ENCODE peak calls at places on chromosome 9, in five cellular contexts. Z is AG10803, B is Karpas-422, D is AG04449, H is cardiac fibroblast. F is an unnamed sample.

GRCh38 chr9:108676344-108676743 is 179.4 kb downstream of the ACTL7B start:
- DNase-seq in Z (no peak), B (no peak), D (no peak), H (no peak), F (no peak)

GRCh38 chr9:33129886-33130284 is 37.3 kb downstream of the B4GALT1 start:
- DNase-seq in Z (no peak), B (no peak), D (no peak), H (no peak), F (no peak)

GRCh38 chr9:18890372-18890771 is 142.6 kb downstream of the SAXO1 start:
- DNase-seq in Z (peak; percentile 53), B (no peak), D (no peak), H (peak; percentile 69), F (no peak)

GRCh38 chr9:94250456-94250855 is 8.6 kb upstream of the ZNF169 start:
- DNase-seq in Z (no peak), B (no peak), D (no peak), H (no peak), F (no peak)

GRCh38 chr9:122216138-122216797 is 12.5 kb downstream of the LHX6 start:
- DNase-seq in Z (no peak), B (no peak), D (no peak), H (no peak), F (no peak)

GRCh38 chr9:84671651-84672467 is 2.3 kb downstream of the NTRK2 start:
- DNase-seq in Z (no peak), B (no peak), D (no peak), H (no peak), F (no peak)

GRCh38 chr9:1117439-1117838 is 67.3 kb downstream of the DMRT2 start:
- DNase-seq in Z (no peak), B (no peak), D (no peak), H (no peak), F (no peak)

GRCh38 chr9:89319015-89319905 is 960 bp downstream of the SECISBP2 start:
- DNase-seq in Z (no peak), B (peak; percentile 61), D (no peak), H (no peak), F (no peak)

GRCh38 chr9:80157128-80157527 is 585.4 kb downstream of the TLE4 start:
- DNase-seq in Z (no peak), B (no peak), D (no peak), H (no peak), F (no peak)

GRCh38 chr9:125854553-125855275 is 107.5 kb downstream of the PBX3 start:
- DNase-seq in Z (no peak), B (no peak), D (no peak), H (peak; percentile 13), F (peak; percentile 49)

GRCh38 chr9:84271004-84271886 is 69.3 kb downstream of the SLC28A3 start:
- DNase-seq in Z (peak; percentile 64), B (peak; percentile 75), D (peak; percentile 9), H (peak; percentile 84), F (no peak)

GRCh38 chr9:107739601-107740082 is 250.1 kb upstream of the KLF4 start:
- DNase-seq in Z (peak; percentile 45), B (no peak), D (no peak), H (no peak), F (no peak)

GRCh38 chr9:84296146-84296843 is 44.3 kb downstream of the SLC28A3 start:
- DNase-seq in Z (peak; percentile 71), B (no peak), D (peak; percentile 59), H (peak; percentile 80), F (no peak)

GRCh38 chr9:81635526-81636279 is 53.6 kb downstream of the TLE1 start:
- DNase-seq in Z (peak; percentile 80), B (no peak), D (no peak), H (no peak), F (peak; percentile 79)

GRCh38 chr9:133396952-133397351 is 20.8 kb downstream of the STKLD1 start:
- DNase-seq in Z (no peak), B (peak; percentile 53), D (no peak), H (peak; percentile 15), F (no peak)

GRCh38 chr9:70220216-70220615 is 38.6 kb upstream of the SMC5 start:
- DNase-seq in Z (peak; percentile 18), B (no peak), D (peak; percentile 17), H (no peak), F (peak; percentile 12)

GRCh38 chr9:94533155-94533554 is 21.7 kb upstream of the PCAT7 start:
- DNase-seq in Z (no peak), B (no peak), D (no peak), H (no peak), F (no peak)

GRCh38 chr9:97861148-97861475 is 8.1 kb downstream of the FOXE1 start:
- DNase-seq in Z (no peak), B (no peak), D (no peak), H (no peak), F (no peak)

GRCh38 chr9:110180713-110181434 is 27.1 kb downstream of the C9orf152 start:
- DNase-seq in Z (no peak), B (no peak), D (peak; percentile 14), H (peak; percentile 82), F (peak; percentile 33)

GRCh38 chr9:29044959-29045358 is 1471.7 kb upstream of the C9orf72 start:
- DNase-seq in Z (no peak), B (no peak), D (no peak), H (peak; percentile 51), F (no peak)

GRCh38 chr9:87497604-87498045 is at the start of gene DAPK1:
- DNase-seq in Z (no peak), B (no peak), D (no peak), H (peak; percentile 33), F (no peak)

GRCh38 chr9:3511537-3511936 is 14.3 kb downstream of the RFX3 start:
- DNase-seq in Z (no peak), B (no peak), D (no peak), H (no peak), F (no peak)

GRCh38 chr9:84620338-84620737 is 49.2 kb upstream of the NTRK2 start:
- DNase-seq in Z (no peak), B (no peak), D (no peak), H (no peak), F (no peak)

GRCh38 chr9:91151014-91151740 is 210.5 kb downstream of the AUH start:
- DNase-seq in Z (peak; percentile 97), B (no peak), D (peak; percentile 97), H (peak; percentile 74), F (peak; percentile 97)

GRCh38 chr9:131095666-131096489 is 453 bp upstream of the AIF1L start:
- DNase-seq in Z (no peak), B (no peak), D (no peak), H (no peak), F (no peak)
- H3K4me3 ChIP-seq in Z (no peak overlapping the region), B (no peak overlapping the region), D (no peak overlapping the region), H (no peak overlapping the region), F (no peak overlapping the region)

GRCh38 chr9:136058152-136058483 is 37.0 kb downstream of the NACC2 start:
- DNase-seq in Z (no peak), B (no peak), D (no peak), H (no peak), F (no peak)

GRCh38 chr9:136055715-136056545 is 39.2 kb downstream of the NACC2 start:
- DNase-seq in Z (no peak), B (peak; percentile 53), D (no peak), H (no peak), F (no peak)

GRCh38 chr9:136057236-136058151 is 37.6 kb downstream of the NACC2 start:
- DNase-seq in Z (no peak), B (peak; percentile 81), D (no peak), H (no peak), F (no peak)

GRCh38 chr9:136054798-136055714 is 40.0 kb downstream of the NACC2 start:
- DNase-seq in Z (no peak), B (no peak), D (no peak), H (no peak), F (no peak)

GRCh38 chr9:136056546-136057235 is 38.4 kb downstream of the NACC2 start:
- DNase-seq in Z (no peak), B (no peak), D (no peak), H (no peak), F (no peak)
- H3K4me3 ChIP-seq in Z (no peak overlapping the region), B (peak overlapping the region; percentile 45), D (no peak overlapping the region), H (no peak overlapping the region), F (no peak overlapping the region)

GRCh38 chr9:136153381-136154065 is 34.8 kb upstream of the TMEM250 start:
- DNase-seq in Z (no peak), B (no peak), D (no peak), H (no peak), F (no peak)

GRCh38 chr9:136152931-136153330 is 34.3 kb upstream of the TMEM250 start:
- DNase-seq in Z (no peak), B (no peak), D (no peak), H (no peak), F (no peak)

GRCh38 chr9:136151214-136151804 is 32.6 kb upstream of the TMEM250 start:
- DNase-seq in Z (no peak), B (no peak), D (no peak), H (no peak), F (no peak)

GRCh38 chr9:136152543-136152866 is 33.8 kb upstream of the TMEM250 start:
- DNase-seq in Z (no peak), B (no peak), D (no peak), H (no peak), F (no peak)

DNA sequence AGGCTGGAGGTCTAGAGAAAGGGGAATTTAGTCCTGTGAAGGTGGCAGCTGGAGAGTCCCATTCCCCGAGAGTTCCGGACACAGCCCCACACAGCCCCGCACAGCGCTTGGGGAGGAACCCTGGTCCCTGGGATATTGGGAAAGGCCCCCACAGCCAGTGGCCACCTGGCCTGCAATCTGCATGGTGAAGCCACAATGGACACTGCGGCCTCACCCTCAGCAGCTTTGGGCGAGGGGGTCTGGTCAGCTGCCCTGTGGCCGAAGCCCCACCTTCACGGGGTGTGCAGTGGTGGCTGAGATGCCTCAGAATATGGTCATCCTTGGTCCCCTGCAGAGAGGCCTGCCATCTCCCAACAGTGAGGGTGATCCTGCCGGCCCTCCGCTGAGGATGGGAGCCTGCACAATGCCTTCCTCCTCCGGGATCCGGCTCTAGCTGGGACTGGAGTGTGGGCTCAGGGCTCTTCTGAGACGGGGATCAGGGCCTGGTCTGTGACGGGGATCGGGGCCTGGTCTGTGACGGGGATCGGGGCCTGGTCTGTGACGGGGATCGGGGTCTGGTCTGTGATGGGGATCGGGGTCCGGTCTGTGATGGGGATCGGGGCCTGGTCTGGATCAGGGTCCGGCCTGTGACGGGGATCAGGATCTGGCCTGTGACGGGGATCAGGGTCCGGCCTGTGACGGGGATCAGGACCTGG is 33.3 kb upstream of the TMEM250 start:
- DNase-seq in Z (no peak), B (no peak), D (no peak), H (no peak), F (no peak)
- H3K4me3 ChIP-seq in Z (no peak overlapping the region), B (no peak overlapping the region), D (no peak overlapping the region), H (no peak overlapping the region), F (no peak overlapping the region)

DNA sequence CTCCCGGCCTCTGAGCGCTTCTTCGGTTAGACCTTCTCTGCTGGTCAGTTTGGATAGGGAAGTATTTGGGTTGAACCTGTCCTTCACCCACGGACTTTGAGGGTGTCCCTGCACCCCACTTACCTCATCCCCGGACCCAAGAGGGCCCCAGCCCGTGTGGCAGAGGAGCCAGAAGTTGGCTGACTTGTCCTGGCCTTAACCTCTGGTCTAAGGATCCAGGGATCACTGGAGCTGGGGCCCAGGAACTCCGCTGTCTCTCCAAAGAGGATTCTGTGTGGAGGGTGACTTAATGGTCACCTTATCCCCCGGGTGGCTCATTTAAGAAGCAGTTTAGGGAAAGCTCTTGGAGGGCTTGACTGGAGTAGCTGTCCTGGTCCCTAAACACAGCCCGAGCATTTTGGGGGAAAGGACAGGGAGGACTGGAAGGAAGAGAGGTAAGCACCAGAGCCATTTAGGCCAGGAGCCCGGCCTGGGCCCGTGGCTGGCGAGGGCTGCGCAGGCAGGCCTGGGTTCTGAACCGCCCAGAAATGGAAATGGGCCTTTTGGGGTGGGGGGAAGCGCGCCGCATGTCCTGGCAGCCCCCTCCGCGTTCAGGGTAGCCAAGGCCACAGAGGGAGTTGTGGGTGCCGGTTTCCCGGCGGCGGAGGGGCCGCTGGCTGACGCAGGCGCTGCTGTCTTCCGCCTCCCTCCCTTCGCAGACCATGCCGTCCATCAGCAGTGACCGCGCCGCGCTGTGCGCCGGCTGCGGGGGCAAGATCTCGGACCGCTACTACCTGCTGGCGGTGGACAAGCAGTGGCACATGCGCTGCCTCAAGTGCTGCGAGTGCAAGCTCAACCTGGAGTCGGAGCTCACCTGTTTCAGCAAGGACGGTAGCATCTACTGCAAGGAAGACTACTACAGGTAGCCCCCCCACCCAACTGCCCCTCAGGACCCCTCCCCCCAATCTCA is 2.0 kb downstream of the LHX2 start:
- DNase-seq in Z (no peak), B (no peak), D (no peak), H (no peak), F (no peak)
- H3K4me3 ChIP-seq in Z (no peak overlapping the region), B (no peak overlapping the region), D (no peak overlapping the region), H (no peak overlapping the region), F (no peak overlapping the region)